ENCODE peak calls at places on chromosomes 16 and 17, in nine cellular contexts. T is suprapubic skin, H is A549, Q is tibial nerve, K is sigmoid colon, A is stomach, Z is transverse colon, B is GM12878, L is SK-N-SH. I is an unnamed sample.

GRCh38 chr16:85777583-85778310 is 21.6 kb downstream of the EMC8 start:
- DNase-seq in T (no peak), H (no peak), Q (no peak), K (no peak), A (no peak), Z (no peak), B (no peak), L (no peak), I (no peak)

GRCh38 chr17:49969794-49970389 is 902 bp downstream of the DLX4 start:
- DNase-seq in T (no peak), H (no peak), Q (no peak), K (no peak), A (no peak), Z (no peak), B (no peak), L (no peak), I (no peak)

GRCh38 chr17:55783684-55784245 is 32.9 kb downstream of the PCTP start:
- DNase-seq in T (peak; percentile 95), H (no peak), Q (peak; percentile 58), K (peak; percentile 88), A (peak; percentile 35), Z (peak; percentile 46), B (no peak), L (peak; percentile 38), I (no peak)

GRCh38 chr17:37483311-37484039 is 6.2 kb upstream of the DUSP14 start:
- DNase-seq in T (no peak), H (no peak), Q (no peak), K (peak; percentile 70), A (no peak), Z (peak; percentile 19), B (no peak), L (peak; percentile 42), I (no peak)

GRCh38 chr16:24009955-24010354 is 174.2 kb downstream of the PRKCB start:
- DNase-seq in T (no peak), H (no peak), Q (no peak), K (no peak), A (no peak), Z (no peak), B (peak; percentile 20), L (no peak), I (no peak)

GRCh38 chr16:67423634-67424575 is 7.0 kb upstream of the HSD11B2 start:
- DNase-seq in T (no peak), H (no peak), Q (no peak), K (no peak), A (no peak), Z (no peak), B (no peak), L (no peak), I (no peak)

GRCh38 chr17:68019675-68020450 is 15.7 kb upstream of the KPNA2 start:
- DNase-seq in T (peak; percentile 97), H (peak; percentile 97), Q (peak; percentile 96), K (peak; percentile 97), A (peak; percentile 97), Z (peak; percentile 98), B (peak; percentile 97), L (peak; percentile 99), I (peak; percentile 97)

GRCh38 chr17:2049333-2050245 is 5.3 kb upstream of the HIC1 start:
- DNase-seq in T (peak; percentile 92), H (peak; percentile 74), Q (peak; percentile 79), K (peak; percentile 92), A (peak; percentile 89), Z (peak; percentile 90), B (no peak), L (peak; percentile 95), I (peak; percentile 95)

GRCh38 chr17:11273596-11273995 is 32.6 kb downstream of the SHISA6 start:
- DNase-seq in T (no peak), H (no peak), Q (no peak), K (no peak), A (no peak), Z (no peak), B (no peak), L (no peak), I (no peak)

GRCh38 chr17:61669522-61669921 is 78.5 kb upstream of the NACA2 start:
- DNase-seq in T (no peak), H (no peak), Q (no peak), K (no peak), A (no peak), Z (no peak), B (no peak), L (no peak), I (no peak)

GRCh38 chr17:50133028-50133768 is 3.2 kb upstream of the SAMD14 start:
- DNase-seq in T (no peak), H (no peak), Q (no peak), K (no peak), A (no peak), Z (no peak), B (no peak), L (peak; percentile 62), I (no peak)

GRCh38 chr17:49046912-49047311 is 49.7 kb downstream of the IGF2BP1 start:
- DNase-seq in T (no peak), H (no peak), Q (no peak), K (no peak), A (no peak), Z (no peak), B (no peak), L (no peak), I (no peak)

DNA sequence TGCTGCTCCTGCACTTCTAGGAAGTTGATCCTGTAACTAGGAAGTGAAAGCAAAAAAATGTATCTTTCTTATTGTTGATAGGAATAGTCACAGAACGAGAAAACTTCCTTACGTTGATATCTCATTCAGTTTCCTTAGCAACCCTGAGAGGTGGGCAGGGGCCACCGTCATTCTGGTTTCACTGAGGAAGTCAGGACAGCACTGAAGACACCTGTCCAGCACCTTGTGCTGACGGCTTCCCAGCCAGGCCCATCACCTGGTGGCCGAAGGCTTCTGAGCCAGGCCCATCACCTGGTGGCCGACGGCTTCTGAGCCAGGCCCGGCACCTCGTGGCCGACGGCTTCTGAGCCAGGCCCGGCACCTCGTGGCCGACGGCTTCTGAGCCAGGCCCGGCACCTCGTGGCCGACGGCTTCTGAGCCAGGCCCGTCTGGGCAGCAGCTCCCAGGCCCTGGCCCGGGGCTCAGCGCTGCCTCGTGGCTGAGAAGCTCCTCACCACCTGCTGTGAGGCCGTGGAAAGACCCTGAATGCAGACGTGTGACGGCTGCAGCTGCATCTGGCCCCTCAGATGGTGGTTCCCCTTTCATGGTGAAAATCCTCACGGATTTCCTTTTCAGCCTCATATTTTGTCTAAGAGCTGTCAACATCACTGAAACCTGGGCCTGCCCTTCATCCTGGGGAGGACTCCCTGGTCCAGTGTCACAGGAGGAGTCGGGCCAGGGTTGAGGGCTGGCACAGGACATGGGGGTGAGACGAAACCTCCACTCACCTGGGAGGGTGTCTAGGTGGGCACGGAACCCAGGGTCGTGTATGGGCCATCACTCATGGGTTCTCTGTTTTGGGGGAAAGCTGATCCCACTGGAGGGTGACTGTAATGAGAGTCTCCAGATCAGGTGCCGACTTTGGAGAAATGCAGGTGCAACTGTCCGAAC is 33.0 kb upstream of the ZNF750 start:
- DNase-seq in T (no peak), H (no peak), Q (no peak), K (peak; percentile 59), A (no peak), Z (no peak), B (no peak), L (no peak), I (no peak)
- H3K4me1 ChIP-seq in T (peaks cover 52% of the 10 kb centered on the region), H (no peaks in the 10 kb centered on the region), Q (no peaks in the 10 kb centered on the region), K (no peaks in the 10 kb centered on the region), A (peaks cover 51% of the 10 kb centered on the region), Z (peaks cover 14% of the 10 kb centered on the region), B (peaks cover 51% of the 10 kb centered on the region), L (peaks cover 4% of the 10 kb centered on the region), I (no peaks in the 10 kb centered on the region)

DNA sequence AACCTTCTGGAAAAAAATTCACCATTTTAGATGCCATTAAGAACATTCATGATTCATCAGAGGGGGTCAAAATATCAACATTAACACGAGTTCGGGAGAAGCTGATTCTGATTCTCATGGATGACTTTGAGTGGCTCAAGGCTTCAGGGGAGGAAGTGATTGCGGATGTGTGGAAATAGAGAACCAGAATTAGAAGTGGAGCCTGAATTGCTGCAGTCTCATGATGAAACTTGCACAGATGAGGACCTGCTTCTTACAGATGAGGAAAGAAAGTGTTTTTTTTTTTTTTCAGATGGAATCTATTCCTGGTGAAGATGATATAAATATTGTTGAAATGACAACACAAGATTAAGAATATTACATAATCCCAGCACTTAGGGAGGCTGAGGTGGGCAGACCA is 12.9 kb downstream of the ITGAX start:
- DNase-seq in T (no peak), H (no peak), Q (no peak), K (no peak), A (no peak), Z (no peak), B (no peak), L (no peak), I (no peak)
- TF ChIP-seq EP300 in T (no peak), H (no peak), Q (no peak), K (no peak), A (no peak), Z (no peak), B (no peak), L (no peak), I (no peak)

GRCh38 chr17:76547642-76548202 is 7.9 kb downstream of the PRCD start:
- DNase-seq in T (no peak), H (no peak), Q (no peak), K (no peak), A (no peak), Z (no peak), B (no peak), L (no peak), I (no peak)

GRCh38 chr17:76547183-76547641 is 7.4 kb downstream of the PRCD start:
- DNase-seq in T (peak; percentile 81), H (peak; percentile 72), Q (peak; percentile 77), K (no peak), A (peak; percentile 51), Z (peak; percentile 67), B (no peak), L (peak; percentile 83), I (peak; percentile 62)

GRCh38 chr17:76545918-76546555 is 6.2 kb downstream of the PRCD start:
- DNase-seq in T (no peak), H (no peak), Q (no peak), K (no peak), A (no peak), Z (no peak), B (no peak), L (peak; percentile 30), I (no peak)

GRCh38 chr17:76544916-76545365 is 5.1 kb downstream of the PRCD start:
- DNase-seq in T (no peak), H (no peak), Q (no peak), K (no peak), A (no peak), Z (no peak), B (no peak), L (no peak), I (no peak)

GRCh38 chr17:76546556-76547182 is 6.8 kb downstream of the PRCD start:
- DNase-seq in T (no peak), H (no peak), Q (no peak), K (no peak), A (peak; percentile 62), Z (no peak), B (no peak), L (peak; percentile 23), I (peak; percentile 37)
- H3K4me1 ChIP-seq in T (peaks cover 73% of the 10 kb centered on the region), H (peaks cover 32% of the 10 kb centered on the region), Q (peaks cover 24% of the 10 kb centered on the region), K (no peaks in the 10 kb centered on the region), A (peaks cover 61% of the 10 kb centered on the region), Z (peaks cover 12% of the 10 kb centered on the region), B (no peaks in the 10 kb centered on the region), L (peaks cover 62% of the 10 kb centered on the region), I (peaks cover 34% of the 10 kb centered on the region)

DNA sequence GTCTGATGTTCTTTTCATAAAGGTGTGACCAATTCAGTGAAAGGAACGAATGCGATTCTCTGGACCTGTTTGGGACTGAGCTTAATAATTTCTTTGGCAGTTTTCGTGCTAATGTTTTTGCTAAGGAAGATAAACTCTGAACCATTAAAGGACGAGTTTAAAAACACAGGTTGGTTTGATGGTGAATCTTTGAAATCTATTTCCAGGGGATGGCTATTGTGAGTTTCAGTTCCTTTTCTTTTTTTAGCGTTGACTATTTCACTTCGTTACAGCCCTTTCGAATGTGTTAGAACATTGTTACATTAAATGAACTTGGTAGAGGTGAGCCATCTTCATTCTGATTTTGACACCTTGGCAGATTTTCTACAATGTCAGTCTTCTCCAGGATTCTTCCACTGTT is 1.2 kb downstream of the TNFRSF17 start:
- DNase-seq in T (no peak), H (no peak), Q (no peak), K (no peak), A (no peak), Z (no peak), B (peak; percentile 76), L (no peak), I (no peak)
- TF ChIP-seq EP300 in T (no peak), H (no peak), Q (no peak), K (no peak), A (no peak), Z (no peak), B (peak; percentile 86), L (no peak), I (no peak)